ENCODE peak calls at places on chromosomes 3 and 15, in five cellular contexts. One of them, this sample, is unnamed.

GRCh38 chr3:146503459-146504202 is 34.3 kb upstream of the PLSCR2 start:
- DNase-seq in fibroblast of pulmonary artery: peak
- DNase-seq in kidney epithelial cell: peak
- DNase-seq in glutamatergic neuron: no peak
- DNase-seq in tibial artery: no peak
- DNase-seq in this sample: peak

GRCh38 chr3:41507336-41508062 is 308.2 kb downstream of the CTNNB1 start:
- DNase-seq in fibroblast of pulmonary artery: no peak
- DNase-seq in kidney epithelial cell: no peak
- DNase-seq in glutamatergic neuron: no peak
- DNase-seq in tibial artery: no peak
- DNase-seq in this sample: no peak

GRCh38 chr3:67292356-67293225 is 294.5 kb downstream of the KBTBD8 start:
- DNase-seq in kidney epithelial cell: no peak
- DNase-seq in tibial artery: peak
- DNase-seq in glutamatergic neuron: no peak
- DNase-seq in fibroblast of pulmonary artery: peak
- DNase-seq in this sample: peak

GRCh38 chr3:195085356-195086130 is 185.4 kb downstream of the XXYLT1 start:
- DNase-seq in tibial artery: no peak
- DNase-seq in kidney epithelial cell: no peak
- DNase-seq in glutamatergic neuron: peak
- DNase-seq in fibroblast of pulmonary artery: no peak
- DNase-seq in this sample: no peak

GRCh38 chr3:46661776-46662766 is 31.4 kb downstream of the ALS2CL start:
- DNase-seq in glutamatergic neuron: no peak
- DNase-seq in fibroblast of pulmonary artery: no peak
- DNase-seq in tibial artery: no peak
- DNase-seq in kidney epithelial cell: no peak
- DNase-seq in this sample: no peak

GRCh38 chr3:24657870-24658535 is 163.4 kb upstream of the THRB start:
- DNase-seq in kidney epithelial cell: no peak
- DNase-seq in tibial artery: no peak
- DNase-seq in glutamatergic neuron: no peak
- DNase-seq in fibroblast of pulmonary artery: no peak
- DNase-seq in this sample: no peak

GRCh38 chr15:39616731-39617455 is 36.0 kb downstream of the THBS1 start:
- DNase-seq in fibroblast of pulmonary artery: no peak
- DNase-seq in kidney epithelial cell: no peak
- DNase-seq in tibial artery: no peak
- DNase-seq in glutamatergic neuron: no peak
- DNase-seq in this sample: no peak

GRCh38 chr15:56356616-56357015 is 8.6 kb upstream of the TEX9 start:
- DNase-seq in kidney epithelial cell: no peak
- DNase-seq in fibroblast of pulmonary artery: no peak
- DNase-seq in tibial artery: no peak
- DNase-seq in glutamatergic neuron: no peak
- DNase-seq in this sample: no peak

GRCh38 chr15:85417276-85417675 is 36.9 kb downstream of the AKAP13 start:
- DNase-seq in glutamatergic neuron: no peak
- DNase-seq in fibroblast of pulmonary artery: no peak
- DNase-seq in tibial artery: no peak
- DNase-seq in kidney epithelial cell: no peak
- DNase-seq in this sample: no peak

GRCh38 chr3:57792198-57792597 is 36.1 kb downstream of the SLMAP start:
- DNase-seq in kidney epithelial cell: no peak
- DNase-seq in glutamatergic neuron: no peak
- DNase-seq in tibial artery: no peak
- DNase-seq in fibroblast of pulmonary artery: no peak
- DNase-seq in this sample: no peak

GRCh38 chr3:151008699-151009098 is 36.2 kb upstream of the CLRN1 start:
- DNase-seq in glutamatergic neuron: no peak
- DNase-seq in tibial artery: no peak
- DNase-seq in fibroblast of pulmonary artery: peak
- DNase-seq in kidney epithelial cell: no peak
- DNase-seq in this sample: peak

GRCh38 chr3:10164546-10165393 is at the start of gene IRAK2:
- DNase-seq in kidney epithelial cell: no peak
- DNase-seq in glutamatergic neuron: peak
- DNase-seq in tibial artery: peak
- DNase-seq in fibroblast of pulmonary artery: peak
- DNase-seq in this sample: peak

GRCh38 chr3:49199244-49199899 is 28.0 kb downstream of the KLHDC8B start:
- DNase-seq in tibial artery: peak
- DNase-seq in kidney epithelial cell: peak
- DNase-seq in fibroblast of pulmonary artery: peak
- DNase-seq in glutamatergic neuron: peak
- DNase-seq in this sample: peak

GRCh38 chr3:14649466-14649865 is 2.1 kb upstream of the CCDC174 start:
- DNase-seq in fibroblast of pulmonary artery: no peak
- DNase-seq in tibial artery: no peak
- DNase-seq in glutamatergic neuron: no peak
- DNase-seq in kidney epithelial cell: no peak
- DNase-seq in this sample: no peak

GRCh38 chr3:72288955-72289707 is 504.2 kb upstream of the PROK2 start:
- DNase-seq in fibroblast of pulmonary artery: peak
- DNase-seq in kidney epithelial cell: peak
- DNase-seq in glutamatergic neuron: no peak
- DNase-seq in tibial artery: no peak
- DNase-seq in this sample: peak

GRCh38 chr3:50978991-50979667 is 304.4 kb downstream of the DOCK3 start:
- DNase-seq in kidney epithelial cell: no peak
- DNase-seq in tibial artery: no peak
- DNase-seq in fibroblast of pulmonary artery: no peak
- DNase-seq in glutamatergic neuron: no peak
- DNase-seq in this sample: no peak

GRCh38 chr3:16898595-16899395 is 14.0 kb downstream of the PLCL2 start:
- DNase-seq in glutamatergic neuron: no peak
- DNase-seq in tibial artery: no peak
- DNase-seq in kidney epithelial cell: no peak
- DNase-seq in fibroblast of pulmonary artery: no peak
- DNase-seq in this sample: no peak

GRCh38 chr15:60412807-60413597 is 15.2 kb upstream of the ANXA2 start:
- DNase-seq in kidney epithelial cell: no peak
- DNase-seq in glutamatergic neuron: no peak
- DNase-seq in tibial artery: no peak
- DNase-seq in fibroblast of pulmonary artery: no peak
- DNase-seq in this sample: peak

GRCh38 chr3:45029661-45030060 is 3.6 kb downstream of the CLEC3B start:
- DNase-seq in kidney epithelial cell: no peak
- DNase-seq in glutamatergic neuron: no peak
- DNase-seq in fibroblast of pulmonary artery: peak
- DNase-seq in tibial artery: no peak
- DNase-seq in this sample: peak

GRCh38 chr15:38996111-38996541 is 431.5 kb upstream of the RASGRP1 start:
- DNase-seq in kidney epithelial cell: peak
- DNase-seq in glutamatergic neuron: no peak
- DNase-seq in fibroblast of pulmonary artery: peak
- DNase-seq in tibial artery: no peak
- DNase-seq in this sample: peak

GRCh38 chr15:81752149-81752942 is 293.5 kb downstream of the MEX3B start:
- DNase-seq in fibroblast of pulmonary artery: peak
- DNase-seq in kidney epithelial cell: no peak
- DNase-seq in tibial artery: peak
- DNase-seq in glutamatergic neuron: peak
- DNase-seq in this sample: peak

GRCh38 chr3:196694202-196694638 is 17.8 kb downstream of the CEP19 start:
- DNase-seq in glutamatergic neuron: no peak
- DNase-seq in kidney epithelial cell: no peak
- DNase-seq in tibial artery: no peak
- DNase-seq in fibroblast of pulmonary artery: peak
- DNase-seq in this sample: peak

GRCh38 chr15:39028069-39028468 is 463.5 kb upstream of the RASGRP1 start:
- DNase-seq in fibroblast of pulmonary artery: peak
- DNase-seq in tibial artery: peak
- DNase-seq in kidney epithelial cell: peak
- DNase-seq in glutamatergic neuron: no peak
- DNase-seq in this sample: peak

GRCh38 chr3:139520028-139520737 is 19.4 kb downstream of the RBP1 start:
- DNase-seq in kidney epithelial cell: no peak
- DNase-seq in tibial artery: no peak
- DNase-seq in glutamatergic neuron: no peak
- DNase-seq in fibroblast of pulmonary artery: peak
- DNase-seq in this sample: peak

GRCh38 chr15:48025118-48025517 is 95.7 kb upstream of the SLC24A5 start:
- DNase-seq in kidney epithelial cell: no peak
- DNase-seq in glutamatergic neuron: no peak
- DNase-seq in tibial artery: no peak
- DNase-seq in fibroblast of pulmonary artery: no peak
- DNase-seq in this sample: peak

GRCh38 chr15:25184356-25185155 is 229.8 kb downstream of the SNRPN start:
- DNase-seq in glutamatergic neuron: peak
- DNase-seq in kidney epithelial cell: no peak
- DNase-seq in fibroblast of pulmonary artery: no peak
- DNase-seq in tibial artery: peak
- DNase-seq in this sample: no peak

GRCh38 chr3:134511500-134511899 is 25.6 kb downstream of the CEP63 start:
- DNase-seq in tibial artery: no peak
- DNase-seq in glutamatergic neuron: no peak
- DNase-seq in fibroblast of pulmonary artery: no peak
- DNase-seq in kidney epithelial cell: no peak
- DNase-seq in this sample: no peak

GRCh38 chr15:86125775-86126174 is 46.1 kb downstream of the AGBL1 start:
- DNase-seq in kidney epithelial cell: no peak
- DNase-seq in glutamatergic neuron: no peak
- DNase-seq in fibroblast of pulmonary artery: no peak
- DNase-seq in tibial artery: no peak
- DNase-seq in this sample: no peak

GRCh38 chr3:172701056-172701455 is 9.8 kb downstream of the NCEH1 start:
- DNase-seq in fibroblast of pulmonary artery: no peak
- DNase-seq in kidney epithelial cell: no peak
- DNase-seq in tibial artery: no peak
- DNase-seq in glutamatergic neuron: no peak
- DNase-seq in this sample: no peak

GRCh38 chr3:176296066-176296597 is 901.1 kb downstream of the TBL1XR1 start:
- DNase-seq in tibial artery: no peak
- DNase-seq in glutamatergic neuron: no peak
- DNase-seq in kidney epithelial cell: no peak
- DNase-seq in fibroblast of pulmonary artery: no peak
- DNase-seq in this sample: no peak

This sample was measured in choroid plexus epithelial cell.